ENCODE peak calls at places on chromosome 22, in five cellular contexts. X is WERI-Rb-1, W is H9, C is RWPE1, N is fibroblast of lung. F is an unnamed sample.
A peak's percentile ranks its signal among the peaks of the same experiment; 100 is the strongest.

GRCh38 chr22:50702261-50702671 is 29.6 kb downstream of the SHANK3 start:
- DNase-seq in X (no peak), W (no peak), C (no peak), N (no peak), F (no peak)

GRCh38 chr22:45064313-45065268 is 54.8 kb upstream of the PHF21B start:
- DNase-seq in X (no peak), W (no peak), C (peak; percentile 54), N (peak; percentile 66), F (peak; percentile 55)

GRCh38 chr22:27834364-27835185 is 33.0 kb upstream of the MN1 start:
- DNase-seq in X (no peak), W (no peak), C (no peak), N (no peak), F (no peak)

GRCh38 chr22:44623771-44624510 is 78.1 kb upstream of the PRR5 start:
- DNase-seq in X (peak; percentile 75), W (peak; percentile 50), C (peak; percentile 16), N (peak; percentile 17), F (no peak)

GRCh38 chr22:29480512-29481264 is 670 bp downstream of the NEFH start:
- DNase-seq in X (no peak), W (peak; percentile 77), C (no peak), N (peak; percentile 80), F (no peak)

GRCh38 chr22:37275134-37275533 is 7.2 kb upstream of the CYTH4 start:
- DNase-seq in X (no peak), W (no peak), C (no peak), N (no peak), F (no peak)

GRCh38 chr22:37510046-37510445 is 9.2 kb downstream of the CARD10 start:
- DNase-seq in X (no peak), W (no peak), C (no peak), N (no peak), F (no peak)

GRCh38 chr22:28247667-28248363 is 328.8 kb upstream of the PITPNB start:
- DNase-seq in X (no peak), W (no peak), C (no peak), N (no peak), F (no peak)

GRCh38 chr22:36900880-36901279 is 12.5 kb upstream of the CSF2RB start:
- DNase-seq in X (no peak), W (peak; percentile 81), C (no peak), N (no peak), F (no peak)

GRCh38 chr22:40628354-40629042 is 8.0 kb downstream of the MRTFA start:
- DNase-seq in X (no peak), W (no peak), C (no peak), N (peak; percentile 52), F (peak; percentile 39)

GRCh38 chr22:36818010-36818642 is 1.3 kb upstream of the PVALB start:
- DNase-seq in X (peak; percentile 54), W (no peak), C (peak; percentile 17), N (no peak), F (no peak)

GRCh38 chr22:43990044-43990443 is 34.1 kb upstream of the PARVB start:
- DNase-seq in X (peak; percentile 76), W (no peak), C (no peak), N (no peak), F (no peak)

GRCh38 chr22:27133951-27134664 is 476.7 kb downstream of the MIAT start:
- DNase-seq in X (no peak), W (no peak), C (peak; percentile 91), N (peak; percentile 81), F (peak; percentile 79)

GRCh38 chr22:44329179-44329796 is 16.5 kb upstream of the SHISAL1 start:
- DNase-seq in X (peak; percentile 46), W (no peak), C (no peak), N (no peak), F (no peak)

GRCh38 chr22:30752771-30753170 is 58.1 kb downstream of the OSBP2 start:
- DNase-seq in X (no peak), W (no peak), C (no peak), N (no peak), F (no peak)

GRCh38 chr22:33477131-33478111 is 419.2 kb upstream of the SYN3 start:
- DNase-seq in X (no peak), W (no peak), C (no peak), N (no peak), F (no peak)

GRCh38 chr22:27139935-27140493 is 482.6 kb downstream of the MIAT start:
- DNase-seq in X (no peak), W (no peak), C (peak; percentile 39), N (peak; percentile 60), F (peak; percentile 85)

GRCh38 chr22:26086359-26086758 is 82.9 kb upstream of the SEZ6L start:
- DNase-seq in X (no peak), W (no peak), C (no peak), N (no peak), F (no peak)

GRCh38 chr22:35253946-35254345 is 3.3 kb upstream of the HMGXB4 start:
- DNase-seq in X (no peak), W (no peak), C (no peak), N (no peak), F (no peak)

GRCh38 chr22:35257002-35257320 is 332 bp upstream of the HMGXB4 start:
- DNase-seq in X (no peak), W (no peak), C (peak; percentile 2), N (no peak), F (no peak)

GRCh38 chr22:35258144-35258988 is 1.1 kb downstream of the HMGXB4 start:
- DNase-seq in X (no peak), W (peak; percentile 46), C (peak; percentile 4), N (peak; percentile 20), F (no peak)

GRCh38 chr22:35257321-35258143 is at the start of gene HMGXB4:
- DNase-seq in X (peak; percentile 90), W (peak; percentile 82), C (peak; percentile 79), N (peak; percentile 88), F (peak; percentile 78)
- TF ChIP-seq CTCF in X (no peak), W (peak; percentile 35), C (no peak), N (no peak), F (peak; percentile 38)

DNA sequence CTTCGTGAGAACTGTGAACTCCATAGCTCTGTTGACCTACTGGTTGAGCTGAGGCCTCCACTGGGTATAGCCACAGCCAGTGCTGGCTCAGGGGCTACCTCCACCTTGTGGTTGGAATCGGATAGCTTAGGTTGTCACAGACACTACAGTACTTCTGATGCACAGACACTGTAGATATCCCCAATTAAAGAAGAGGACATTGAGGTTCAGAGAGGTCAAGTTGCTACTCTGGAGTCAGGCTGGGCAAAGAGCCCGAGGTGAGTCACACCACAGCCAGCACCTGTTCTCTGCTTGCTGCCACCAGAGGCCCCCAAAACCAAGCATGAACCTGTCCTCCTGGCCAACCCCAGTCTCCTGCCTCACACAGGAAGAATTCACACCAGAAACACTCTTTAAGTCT is 5.4 kb downstream of the UFD1 start:
- DNase-seq in X (peak; percentile 22), W (no peak), C (no peak), N (no peak), F (peak; percentile 22)
- TF ChIP-seq CTCF in X (peak; percentile 35), W (peak; percentile 32), C (no peak), N (no peak), F (peak; percentile 54)

GRCh38 chr22:38755911-38756532 is at the start of gene SUN2:
- DNase-seq in X (peak; percentile 89), W (peak; percentile 72), C (peak; percentile 89), N (peak; percentile 82), F (peak; percentile 79)
- TF ChIP-seq CTCF in X (no peak), W (no peak), C (no peak), N (no peak), F (no peak)

GRCh38 chr22:46373838-46374662 is 38.5 kb downstream of the TRMU start:
- DNase-seq in X (no peak), W (no peak), C (no peak), N (no peak), F (no peak)

GRCh38 chr22:46374663-46375474 is 39.4 kb downstream of the TRMU start:
- DNase-seq in X (no peak), W (no peak), C (no peak), N (no peak), F (no peak)

GRCh38 chr22:46372686-46373085 is 37.2 kb downstream of the TRMU start:
- DNase-seq in X (no peak), W (no peak), C (no peak), N (no peak), F (no peak)

GRCh38 chr22:46371623-46372226 is 36.2 kb downstream of the TRMU start:
- DNase-seq in X (no peak), W (no peak), C (no peak), N (no peak), F (no peak)

GRCh38 chr22:46373166-46373565 is 37.7 kb downstream of the TRMU start:
- DNase-seq in X (no peak), W (no peak), C (no peak), N (no peak), F (no peak)
- TF ChIP-seq CTCF in X (no peak), W (no peak), C (no peak), N (no peak), F (no peak)

DNA sequence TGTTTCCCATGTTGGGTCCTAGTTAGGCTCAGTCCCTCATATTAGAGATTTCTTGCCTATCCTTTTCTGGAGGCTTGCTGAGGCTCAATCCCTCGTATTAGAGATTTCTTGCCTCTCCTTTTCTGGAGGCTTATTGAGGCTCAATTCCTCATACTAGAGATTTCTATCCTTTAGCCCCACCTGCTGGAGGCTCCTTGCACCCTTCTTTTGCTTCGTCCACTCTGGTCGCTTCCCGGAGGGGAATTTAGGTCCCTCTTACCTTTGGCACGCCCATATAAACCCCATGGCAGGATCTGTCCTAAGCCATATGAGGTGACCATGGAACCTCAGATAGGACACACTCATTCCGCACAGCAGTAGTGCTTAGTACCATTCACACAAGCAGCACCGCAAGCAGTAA is 15.9 kb downstream of the CYP2D6 start:
- DNase-seq in X (peak; percentile 67), W (peak; percentile 73), C (no peak), N (peak; percentile 52), F (peak; percentile 3)
- TF ChIP-seq CTCF in X (peak; percentile 57), W (peak; percentile 72), C (no peak), N (peak; percentile 31), F (peak; percentile 64)

GRCh38 chr22:49429066-49429465 is 398.6 kb downstream of the BRD1 start:
- DNase-seq in X (no peak), W (no peak), C (no peak), N (no peak), F (no peak)
- TF ChIP-seq CTCF in X (peak; percentile 49), W (peak; percentile 31), C (no peak), N (no peak), F (no peak)

DNA sequence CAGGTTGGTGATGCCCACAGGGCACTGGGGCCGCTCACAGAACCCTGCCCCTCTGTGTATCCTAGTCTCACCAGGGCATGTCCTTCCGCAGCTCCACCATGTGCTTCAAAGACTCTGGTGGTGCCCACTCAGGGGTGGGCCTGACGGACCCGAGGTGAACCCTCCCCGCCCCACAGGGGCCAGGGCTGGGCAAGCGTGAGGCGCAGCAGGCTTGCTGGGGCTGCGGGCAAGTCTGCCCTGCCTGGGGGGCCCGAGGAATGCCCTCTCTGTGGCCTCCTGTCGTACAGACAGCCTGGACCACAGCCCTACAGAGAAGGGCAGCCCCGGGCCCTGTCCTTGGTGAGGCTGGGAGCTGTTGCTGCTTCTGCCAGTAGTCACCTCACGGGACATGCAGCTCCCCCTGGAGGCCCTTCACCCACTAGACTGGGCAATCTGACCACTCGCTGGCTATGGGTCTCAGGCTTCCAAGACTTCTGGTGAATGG is 40.2 kb downstream of the TBX1 start:
- DNase-seq in X (peak; percentile 70), W (peak; percentile 69), C (no peak), N (no peak), F (peak; percentile 28)
- TF ChIP-seq CTCF in X (peak; percentile 82), W (peak; percentile 61), C (no peak), N (peak; percentile 18), F (peak; percentile 71)

F was measured in HFFc6.